ENCODE peak calls at places on chromosomes 5 and 9, in nine cellular contexts. R, J, B, H, A, U, F, G and Y are unnamed samples.

GRCh38 chr5:370959-371810 is 49.7 kb downstream of the AHRR start:
- DNase-seq in R (peak; percentile 33), J (no peak), B (no peak), H (peak; percentile 59), A (no peak), U (peak; percentile 20), F (no peak), G (no peak), Y (peak; percentile 60)

GRCh38 chr5:175214152-175214551 is 229.8 kb downstream of the DRD1 start:
- DNase-seq in R (no peak), J (no peak), B (peak; percentile 79), H (peak; percentile 81), A (peak; percentile 31), U (no peak), F (peak; percentile 85), G (no peak), Y (no peak)

GRCh38 chr5:541888-542692 is 17.8 kb upstream of the SLC9A3 start:
- DNase-seq in R (no peak), J (no peak), B (no peak), H (no peak), A (no peak), U (peak; percentile 24), F (no peak), G (no peak), Y (no peak)

GRCh38 chr9:132722564-132723065 is 52.4 kb downstream of the GTF3C4 start:
- DNase-seq in R (no peak), J (no peak), B (no peak), H (no peak), A (no peak), U (no peak), F (no peak), G (no peak), Y (no peak)

GRCh38 chr5:170660531-170660930 is 123.0 kb upstream of the GABRP start:
- DNase-seq in R (no peak), J (no peak), B (no peak), H (no peak), A (no peak), U (no peak), F (no peak), G (no peak), Y (no peak)

GRCh38 chr5:142561486-142562097 is 124.3 kb downstream of the FGF1 start:
- DNase-seq in R (no peak), J (no peak), B (no peak), H (no peak), A (no peak), U (no peak), F (no peak), G (no peak), Y (no peak)

GRCh38 chr5:96146675-96147074 is 185.0 kb upstream of the ELL2 start:
- DNase-seq in R (peak; percentile 26), J (peak; percentile 10), B (peak; percentile 27), H (no peak), A (peak; percentile 60), U (no peak), F (peak; percentile 93), G (no peak), Y (no peak)

GRCh38 chr5:82669720-82670119 is 391.6 kb upstream of the RPS23 start:
- DNase-seq in R (no peak), J (no peak), B (no peak), H (no peak), A (no peak), U (no peak), F (no peak), G (no peak), Y (no peak)

GRCh38 chr5:147391781-147392180 is 118.1 kb downstream of the DPYSL3 start:
- DNase-seq in R (no peak), J (no peak), B (peak; percentile 88), H (no peak), A (peak; percentile 21), U (no peak), F (peak; percentile 78), G (peak; percentile 43), Y (no peak)

GRCh38 chr5:172939561-172939960 is 19.7 kb upstream of the RPL26L1 start:
- DNase-seq in R (no peak), J (no peak), B (no peak), H (no peak), A (no peak), U (peak; percentile 19), F (peak; percentile 25), G (no peak), Y (no peak)

GRCh38 chr5:124194282-124194681 is 552.2 kb downstream of the ZNF608 start:
- DNase-seq in R (no peak), J (no peak), B (no peak), H (no peak), A (no peak), U (no peak), F (no peak), G (peak; percentile 1), Y (no peak)

GRCh38 chr5:156093024-156093423 is 233.9 kb upstream of the SGCD start:
- DNase-seq in R (no peak), J (no peak), B (no peak), H (no peak), A (no peak), U (no peak), F (no peak), G (no peak), Y (no peak)

GRCh38 chr9:81637276-81637675 is 52.1 kb downstream of the TLE1 start:
- DNase-seq in R (no peak), J (no peak), B (no peak), H (no peak), A (no peak), U (no peak), F (no peak), G (no peak), Y (no peak)

GRCh38 chr5:142826741-142827492 is 56.7 kb downstream of the ARHGAP26 start:
- DNase-seq in R (no peak), J (no peak), B (peak; percentile 62), H (no peak), A (no peak), U (no peak), F (peak; percentile 59), G (peak; percentile 86), Y (no peak)

GRCh38 chr5:132489871-132490483 is 596 bp downstream of the IRF1 start:
- DNase-seq in R (peak; percentile 81), J (peak; percentile 76), B (no peak), H (peak; percentile 83), A (no peak), U (peak; percentile 78), F (peak; percentile 45), G (peak; percentile 70), Y (peak; percentile 69)

GRCh38 chr9:91164724-91165520 is 196.8 kb downstream of the AUH start:
- DNase-seq in R (no peak), J (peak; percentile 55), B (peak; percentile 99), H (peak; percentile 73), A (peak; percentile 91), U (peak; percentile 86), F (peak; percentile 99), G (no peak), Y (no peak)

DNA sequence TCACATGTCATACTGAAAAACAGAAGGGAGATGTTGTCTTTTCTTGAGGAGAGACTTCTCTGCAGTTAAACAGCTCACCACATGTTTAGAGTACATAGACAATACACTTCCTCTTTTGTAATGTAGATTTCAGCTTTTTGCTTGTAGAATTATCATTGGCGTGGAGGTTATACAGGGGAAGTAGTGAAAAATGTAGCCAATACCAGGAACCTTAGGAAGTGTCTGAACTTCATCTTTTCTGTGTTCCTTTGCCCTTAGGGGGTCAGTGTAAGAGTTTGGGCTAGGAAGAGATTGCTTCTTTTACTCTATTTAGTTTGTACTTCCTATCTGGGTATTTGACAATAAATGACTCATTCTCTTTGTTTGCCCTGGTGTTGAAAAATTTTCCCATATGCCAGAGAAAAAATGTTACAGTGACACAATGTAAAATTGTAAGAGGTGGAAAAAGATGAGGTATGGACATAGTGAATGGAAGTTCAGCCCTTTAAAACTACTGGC is 21.0 kb upstream of the CDKN2B start:
- DNase-seq in R (no peak), J (no peak), B (peak; percentile 42), H (no peak), A (no peak), U (no peak), F (peak; percentile 72), G (no peak), Y (no peak)
- TF ChIP-seq CTCF in R (no peak), J (no peak), B (no peak), H (no peak), A (no peak), U (no peak), F (no peak), G (no peak), Y (no peak)

DNA sequence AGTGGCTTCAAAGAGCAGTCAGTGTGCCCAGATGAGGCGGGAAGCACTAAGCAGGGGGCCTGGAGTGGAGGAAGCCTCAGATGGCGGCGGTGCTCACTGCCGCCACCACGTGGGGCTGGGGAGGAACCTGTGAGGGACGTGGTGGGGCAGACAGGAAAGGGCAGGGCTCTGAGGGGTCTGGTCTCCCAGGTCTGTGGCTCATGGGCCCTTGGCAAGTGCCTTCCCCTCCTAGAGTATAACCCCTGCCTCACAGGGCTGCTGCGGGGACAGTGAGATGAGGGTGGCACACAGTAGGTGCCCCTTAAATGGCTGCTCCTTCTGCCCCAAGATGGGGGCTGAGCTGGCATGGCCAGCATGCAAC is 26.6 kb downstream of the NR5A1 start:
- DNase-seq in R (peak; percentile 86), J (peak; percentile 83), B (no peak), H (no peak), A (no peak), U (peak; percentile 40), F (peak; percentile 13), G (no peak), Y (no peak)
- TF ChIP-seq CTCF in R (peak; percentile 45), J (peak; percentile 45), B (peak; percentile 69), H (no peak), A (peak; percentile 63), U (no peak), F (peak; percentile 38), G (no peak), Y (peak; percentile 64)

GRCh38 chr9:35073276-35073607 is 817 bp upstream of the VCP start:
- DNase-seq in R (no peak), J (no peak), B (no peak), H (no peak), A (no peak), U (no peak), F (no peak), G (no peak), Y (no peak)

GRCh38 chr9:35070823-35071813 is 1.3 kb downstream of the VCP start:
- DNase-seq in R (no peak), J (no peak), B (peak; percentile 9), H (no peak), A (no peak), U (no peak), F (no peak), G (peak; percentile 50), Y (no peak)

GRCh38 chr9:35074141-35074540 is 1.7 kb upstream of the VCP start:
- DNase-seq in R (no peak), J (no peak), B (no peak), H (no peak), A (no peak), U (no peak), F (no peak), G (no peak), Y (no peak)

GRCh38 chr9:35072461-35073275 is at the start of gene VCP:
- DNase-seq in R (peak; percentile 99), J (peak; percentile 99), B (peak; percentile 99), H (peak; percentile 99), A (peak; percentile 96), U (peak; percentile 97), F (peak; percentile 99), G (peak; percentile 99), Y (peak; percentile 98)

GRCh38 chr9:35071814-35072460 is 488 bp downstream of the VCP start:
- DNase-seq in R (peak; percentile 87), J (peak; percentile 91), B (peak; percentile 71), H (peak; percentile 92), A (no peak), U (peak; percentile 87), F (peak; percentile 86), G (peak; percentile 87), Y (peak; percentile 87)
- TF ChIP-seq CTCF in R (peak; percentile 52), J (peak; percentile 10), B (peak; percentile 11), H (no peak), A (peak; percentile 40), U (no peak), F (peak; percentile 21), G (peak; percentile 10), Y (peak; percentile 56)

GRCh38 chr9:116163293-116164055 is 9.9 kb downstream of the PAPPA start:
- DNase-seq in R (no peak), J (no peak), B (no peak), H (no peak), A (no peak), U (no peak), F (no peak), G (peak; percentile 26), Y (no peak)
- TF ChIP-seq CTCF in R (peak; percentile 32), J (no peak), B (peak; percentile 66), H (no peak), A (peak; percentile 9), U (no peak), F (peak; percentile 42), G (peak; percentile 28), Y (peak; percentile 63)